ENCODE peak calls at places on chromosomes 6 and 20, in six cellular contexts. B, W, T, H, S and M are unnamed samples.

GRCh38 chr6:73579851-73580246 is 59.0 kb upstream of the EEF1A1 start:
- DNase-seq in B (no peak), S (peak; percentile 42), W (peak; percentile 35), H (peak; percentile 81), T (peak; percentile 15), M (peak; percentile 74)

GRCh38 chr6:4774715-4775590 is 1.3 kb upstream of the CDYL start:
- DNase-seq in W (no peak), H (no peak), B (peak; percentile 22), T (no peak), S (no peak), M (peak; percentile 75)

GRCh38 chr6:16576391-16577368 is 184.6 kb downstream of the ATXN1 start:
- DNase-seq in T (peak; percentile 59), B (no peak), S (no peak), H (peak; percentile 65), W (no peak), M (no peak)

GRCh38 chr6:109816452-109817374 is 125.6 kb downstream of the FIG4 start:
- DNase-seq in T (no peak), H (no peak), B (no peak), S (no peak), W (no peak), M (no peak)

GRCh38 chr20:8309638-8310037 is 177.6 kb downstream of the PLCB1 start:
- DNase-seq in T (no peak), W (no peak), B (no peak), H (no peak), S (no peak), M (no peak)

GRCh38 chr6:105452924-105453756 is 50.3 kb upstream of the PREP start:
- DNase-seq in S (no peak), W (no peak), B (peak; percentile 6), T (peak; percentile 54), H (no peak), M (peak; percentile 56)

GRCh38 chr6:76633259-76633658 is 560.8 kb upstream of the IMPG1 start:
- DNase-seq in W (no peak), S (no peak), T (no peak), B (no peak), H (no peak), M (peak; percentile 9)

GRCh38 chr20:17083738-17084137 is 143.1 kb upstream of the PCSK2 start:
- DNase-seq in H (peak; percentile 10), T (no peak), S (no peak), W (no peak), B (no peak), M (peak; percentile 36)

GRCh38 chr20:23227976-23228375 is 122.6 kb upstream of the NXT1 start:
- DNase-seq in H (peak; percentile 28), S (no peak), W (no peak), B (no peak), T (no peak), M (no peak)

GRCh38 chr6:120615238-120615637 is 719.0 kb downstream of the TBC1D32 start:
- DNase-seq in B (no peak), W (no peak), S (no peak), H (no peak), T (no peak), M (no peak)

GRCh38 chr6:142871910-142872331 is 73.1 kb downstream of the HIVEP2 start:
- DNase-seq in S (no peak), T (no peak), B (peak; percentile 90), H (peak; percentile 83), W (no peak), M (peak; percentile 21)

GRCh38 chr6:157561037-157561790 is 180.2 kb downstream of the ZDHHC14 start:
- DNase-seq in B (no peak), H (no peak), S (no peak), T (peak; percentile 73), W (no peak), M (no peak)

GRCh38 chr6:151387581-151387980 is 3.8 kb downstream of the ZBTB2 start:
- DNase-seq in W (no peak), H (no peak), T (no peak), S (no peak), B (no peak), M (no peak)

GRCh38 chr6:55713411-55713810 is 134.4 kb upstream of the HMGCLL1 start:
- DNase-seq in B (no peak), H (peak; percentile 31), S (no peak), W (no peak), T (no peak), M (no peak)

GRCh38 chr6:6008648-6009421 is 2.1 kb upstream of the NRN1 start:
- DNase-seq in H (peak; percentile 23), B (peak; percentile 86), W (peak; percentile 68), T (peak; percentile 36), S (peak; percentile 97), M (peak; percentile 88)

DNA sequence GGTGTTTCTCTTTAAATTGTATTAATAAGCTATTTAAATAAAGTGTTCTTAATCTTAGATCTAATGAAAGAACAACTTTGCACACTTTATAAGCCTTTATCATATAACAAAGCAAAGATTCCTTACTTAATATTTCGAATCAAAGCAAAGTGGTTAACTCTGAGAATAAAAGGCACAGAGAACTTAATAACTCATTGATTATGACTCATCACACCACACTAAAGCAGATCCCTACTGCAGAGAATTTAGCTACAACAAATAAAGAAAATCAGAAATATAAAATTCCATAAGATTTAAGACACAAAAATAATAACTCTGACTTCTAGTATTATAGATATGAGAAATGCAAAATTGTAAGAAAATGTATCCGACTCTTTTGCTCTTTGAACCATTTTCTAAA is 135.6 kb upstream of the RUNX2 start:
- DNase-seq in H (no peak), S (no peak), B (no peak), W (no peak), T (no peak), M (no peak)
- TF ChIP-seq MYC in H (no peak), S (no peak), B (no peak), W (no peak), T (no peak), M (no peak)

DNA sequence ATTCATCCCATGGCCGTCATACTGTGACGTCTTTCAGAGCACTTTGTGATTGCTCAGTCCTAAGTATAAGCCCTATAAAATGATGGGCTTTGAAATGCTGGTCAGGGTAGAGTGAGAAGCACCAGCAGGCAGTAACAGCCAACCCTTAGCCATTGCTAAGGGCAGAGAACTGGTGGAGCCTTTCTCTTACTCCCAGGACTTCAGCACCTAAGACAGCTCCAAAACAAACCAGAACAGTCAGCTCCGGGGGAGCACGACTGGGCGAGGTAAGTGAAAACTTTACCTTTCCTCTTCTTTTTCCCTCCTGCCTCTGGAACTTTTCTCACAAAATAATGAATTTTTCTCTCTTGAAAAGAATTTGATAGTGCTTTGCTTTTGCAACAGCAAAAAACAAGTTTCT is at the start of gene VIP:
- DNase-seq in S (no peak), B (peak; percentile 46), H (peak; percentile 35), W (no peak), T (no peak), M (peak; percentile 39)
- TF ChIP-seq CTCF in S (no peak), B (no peak), H (no peak), W (no peak), T (no peak), M (no peak)

DNA sequence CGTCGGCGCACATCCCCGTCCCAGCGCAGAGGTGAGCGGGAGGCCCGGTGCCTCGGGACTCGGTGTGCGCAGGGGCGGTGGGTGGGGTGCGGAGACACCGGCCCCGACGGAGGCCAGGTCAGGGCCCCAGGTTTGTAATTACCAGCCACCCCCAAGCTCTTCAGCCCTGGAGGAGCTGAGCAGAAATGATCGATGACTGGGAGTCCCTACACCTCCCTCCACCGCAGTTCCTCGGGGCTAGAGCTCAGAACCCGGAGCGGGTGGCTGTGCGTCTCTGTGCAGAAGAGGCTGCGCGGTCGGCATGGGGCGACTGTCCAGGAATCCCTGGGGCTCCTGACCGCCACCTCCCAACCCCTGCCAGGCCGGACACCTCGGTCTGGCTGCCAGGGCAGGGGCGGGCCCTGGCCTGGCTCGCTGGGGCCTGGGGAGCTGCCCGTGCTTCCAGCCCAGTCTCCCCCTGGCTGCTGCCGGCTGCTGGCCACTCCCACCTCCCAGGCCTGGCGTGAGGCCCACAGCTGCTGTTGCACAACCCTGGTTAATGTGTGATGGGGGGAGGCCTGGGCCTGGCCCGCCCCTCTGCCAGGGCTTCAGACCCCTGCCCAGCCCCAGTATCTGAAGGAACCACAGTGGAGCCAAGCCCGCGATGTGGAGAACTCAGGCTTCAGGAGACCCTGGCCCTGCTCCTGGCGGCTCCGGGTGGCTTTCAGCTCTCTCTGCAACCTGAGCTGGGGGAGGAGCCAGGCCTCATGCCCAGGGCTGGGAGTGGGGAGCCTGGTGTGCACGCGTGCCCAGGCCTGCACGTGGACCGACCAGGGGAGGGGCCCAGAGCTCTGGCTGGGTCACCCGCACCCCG is 1.2 kb downstream of the SLC2A4RG start:
- DNase-seq in S (peak; percentile 65), T (no peak), W (peak; percentile 94), B (peak; percentile 86), H (peak; percentile 95), M (peak; percentile 95)
- TF ChIP-seq POLR2A in S (peak; percentile 62), T (peak; percentile 66), W (peak; percentile 13), B (no peak), H (no peak), M (no peak)

GRCh38 chr6:144064402-144064830 is 31.0 kb downstream of the SF3B5 start:
- DNase-seq in S (peak; percentile 72), B (no peak), W (no peak), T (no peak), H (no peak), M (peak; percentile 84)
- TF ChIP-seq MYC in S (no peak), B (no peak), W (no peak), T (no peak), H (no peak), M (no peak)